ENCODE peak calls at places on chromosomes 11 and 22, in six cellular contexts. Y is GM12878, U is HL-60, P is SK-N-SH, O is HCT116, E is GM23338. K is an unnamed sample.
A peak's percentile ranks its signal among the peaks of the same experiment; 100 is the strongest.

GRCh38 chr22:30079952-30080533 is at the start of gene HORMAD2:
- DNase-seq in P (no peak), E (peak; percentile 100), U (no peak), Y (no peak), O (no peak), K (no peak)

GRCh38 chr22:34950480-34950879 is 115.5 kb upstream of the ISX start:
- DNase-seq in O (no peak), Y (no peak), P (no peak), E (peak; percentile 64), U (no peak), K (no peak)

GRCh38 chr22:30801695-30802094 is 107.0 kb downstream of the OSBP2 start:
- DNase-seq in O (no peak), E (no peak), Y (no peak), P (no peak), U (no peak), K (no peak)

GRCh38 chr22:28151241-28151640 is 232.2 kb upstream of the PITPNB start:
- DNase-seq in E (no peak), P (no peak), U (no peak), Y (no peak), O (no peak), K (no peak)

GRCh38 chr11:115544422-115544821 is 40.2 kb upstream of the CADM1 start:
- DNase-seq in U (no peak), O (no peak), Y (no peak), P (no peak), E (no peak), K (no peak)

GRCh38 chr11:57241311-57241972 is 4.4 kb upstream of the APLNR start:
- DNase-seq in O (no peak), U (no peak), E (no peak), P (peak; percentile 40), Y (no peak), K (no peak)

GRCh38 chr22:27075891-27076290 is 418.5 kb downstream of the MIAT start:
- DNase-seq in O (no peak), P (no peak), E (no peak), Y (no peak), U (no peak), K (no peak)

GRCh38 chr11:72814139-72814830 is at the start of gene ATG16L2:
- DNase-seq in Y (no peak), O (peak; percentile 68), E (peak; percentile 93), U (peak; percentile 70), P (peak; percentile 98), K (peak; percentile 90)

GRCh38 chr22:29606320-29606719 is 2.9 kb downstream of the NF2 start:
- DNase-seq in Y (no peak), O (no peak), P (no peak), E (peak; percentile 42), U (no peak), K (no peak)

GRCh38 chr11:104254347-104254746 is 90.4 kb upstream of the PDGFD start:
- DNase-seq in P (peak; percentile 7), U (no peak), Y (no peak), E (peak; percentile 92), O (peak; percentile 46), K (no peak)

GRCh38 chr22:27810566-27810965 is 9.0 kb upstream of the MN1 start:
- DNase-seq in Y (no peak), O (no peak), E (no peak), P (no peak), U (no peak), K (no peak)

GRCh38 chr11:119704849-119705248 is 24.2 kb downstream of the NECTIN1 start:
- DNase-seq in E (no peak), O (no peak), U (no peak), P (no peak), Y (no peak), K (no peak)

GRCh38 chr11:118996926-118997626 is 862 bp upstream of the CENATAC start:
- DNase-seq in E (peak; percentile 63), Y (peak; percentile 23), O (no peak), U (peak; percentile 71), P (peak; percentile 66), K (peak; percentile 65)

GRCh38 chr11:122140535-122140934 is 24.5 kb upstream of the BLID start:
- DNase-seq in O (no peak), E (no peak), Y (no peak), P (no peak), U (no peak), K (no peak)

GRCh38 chr11:128692750-128693578 is 908 bp upstream of the FLI1 start:
- DNase-seq in E (peak; percentile 63), P (peak; percentile 63), O (no peak), Y (no peak), U (no peak), K (peak; percentile 10)

GRCh38 chr11:27161071-27161470 is 120.5 kb downstream of the BBOX1 start:
- DNase-seq in P (no peak), O (no peak), E (no peak), Y (no peak), U (no peak), K (no peak)

GRCh38 chr22:45612451-45612901 is 59.2 kb upstream of the ATXN10 start:
- DNase-seq in E (no peak), O (no peak), P (no peak), Y (no peak), U (peak; percentile 37), K (no peak)

GRCh38 chr11:76811259-76811658 is 28.1 kb downstream of the TSKU start:
- DNase-seq in O (no peak), U (no peak), E (no peak), Y (no peak), P (no peak), K (no peak)

GRCh38 chr11:206002-206384 is 1.2 kb downstream of the BET1L start:
- DNase-seq in P (no peak), Y (no peak), U (no peak), O (no peak), E (no peak), K (no peak)

GRCh38 chr11:108432783-108433182 is 34.5 kb downstream of the C11orf65 start:
- DNase-seq in U (no peak), E (no peak), O (no peak), P (no peak), Y (no peak), K (no peak)

GRCh38 chr22:22469527-22469926 is 39.0 kb downstream of the ZNF280B start:
- DNase-seq in O (no peak), E (no peak), Y (no peak), U (no peak), P (no peak), K (no peak)

GRCh38 chr11:2041963-2042362 is 44.3 kb upstream of the H19 start:
- DNase-seq in O (no peak), E (no peak), Y (no peak), P (no peak), U (no peak), K (no peak)

GRCh38 chr22:23093090-23093788 is 22.9 kb downstream of the GNAZ start:
- DNase-seq in P (no peak), O (no peak), E (no peak), Y (no peak), U (no peak), K (no peak)

GRCh38 chr11:44382118-44382517 is 72.2 kb upstream of the ALX4 start:
- DNase-seq in U (no peak), O (no peak), P (no peak), Y (no peak), E (no peak), K (no peak)

GRCh38 chr11:92657226-92657625 is 312.2 kb upstream of the MTNR1B start:
- DNase-seq in P (no peak), Y (no peak), O (no peak), U (no peak), E (no peak), K (no peak)

GRCh38 chr11:100734743-100735527 is 47.8 kb downstream of the ARHGAP42 start:
- DNase-seq in Y (peak; percentile 27), U (no peak), P (no peak), O (no peak), E (no peak), K (no peak)

GRCh38 chr11:100738701-100739100 is 51.6 kb downstream of the ARHGAP42 start:
- DNase-seq in U (no peak), P (no peak), E (no peak), Y (no peak), O (no peak), K (no peak)

GRCh38 chr11:100739636-100740035 is 52.5 kb downstream of the ARHGAP42 start:
- DNase-seq in P (no peak), U (no peak), Y (no peak), O (peak; percentile 61), E (peak; percentile 47), K (peak; percentile 72)

GRCh38 chr11:100732949-100733348 is 45.9 kb downstream of the ARHGAP42 start:
- DNase-seq in U (no peak), E (no peak), Y (no peak), P (no peak), O (no peak), K (no peak)

GRCh38 chr11:100735949-100736675 is 49.0 kb downstream of the ARHGAP42 start:
- DNase-seq in Y (no peak), U (no peak), E (no peak), O (no peak), P (no peak), K (peak; percentile 39)
- TF ChIP-seq REST in Y (no peak), U (no peak), E (no peak), O (no peak), P (no peak), K (no peak)

DNA sequence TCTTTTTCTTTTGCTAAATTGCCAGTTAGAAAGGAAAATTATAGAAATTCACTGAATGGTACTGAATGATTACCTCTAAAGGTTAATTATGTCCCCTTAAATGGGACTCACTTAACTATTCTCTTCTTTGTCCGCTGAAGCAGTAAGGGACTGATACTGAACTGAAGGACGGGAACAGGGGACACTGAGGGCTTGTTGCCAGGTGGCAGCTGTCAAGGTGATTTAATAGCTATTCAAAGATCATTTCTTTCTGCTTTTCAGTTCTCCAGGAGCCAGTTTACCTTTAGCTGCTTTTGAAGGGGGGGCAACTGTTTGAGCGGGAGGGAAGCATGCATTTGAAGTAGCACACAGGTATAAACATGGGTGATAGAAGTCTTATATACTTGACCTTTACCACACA is 325.4 kb upstream of the CCDC90B start:
- DNase-seq in P (no peak), U (no peak), Y (no peak), E (no peak), O (no peak), K (no peak)
- TF ChIP-seq REST in P (no peak), U (no peak), Y (no peak), E (no peak), O (no peak), K (no peak)

GRCh38 chr11:101738494-101738893 is 154.7 kb upstream of the TRPC6 start:
- DNase-seq in O (no peak), E (no peak), U (no peak), Y (no peak), P (no peak), K (no peak)
- TF ChIP-seq REST in O (no peak), E (no peak), U (no peak), Y (no peak), P (no peak), K (no peak)

DNA sequence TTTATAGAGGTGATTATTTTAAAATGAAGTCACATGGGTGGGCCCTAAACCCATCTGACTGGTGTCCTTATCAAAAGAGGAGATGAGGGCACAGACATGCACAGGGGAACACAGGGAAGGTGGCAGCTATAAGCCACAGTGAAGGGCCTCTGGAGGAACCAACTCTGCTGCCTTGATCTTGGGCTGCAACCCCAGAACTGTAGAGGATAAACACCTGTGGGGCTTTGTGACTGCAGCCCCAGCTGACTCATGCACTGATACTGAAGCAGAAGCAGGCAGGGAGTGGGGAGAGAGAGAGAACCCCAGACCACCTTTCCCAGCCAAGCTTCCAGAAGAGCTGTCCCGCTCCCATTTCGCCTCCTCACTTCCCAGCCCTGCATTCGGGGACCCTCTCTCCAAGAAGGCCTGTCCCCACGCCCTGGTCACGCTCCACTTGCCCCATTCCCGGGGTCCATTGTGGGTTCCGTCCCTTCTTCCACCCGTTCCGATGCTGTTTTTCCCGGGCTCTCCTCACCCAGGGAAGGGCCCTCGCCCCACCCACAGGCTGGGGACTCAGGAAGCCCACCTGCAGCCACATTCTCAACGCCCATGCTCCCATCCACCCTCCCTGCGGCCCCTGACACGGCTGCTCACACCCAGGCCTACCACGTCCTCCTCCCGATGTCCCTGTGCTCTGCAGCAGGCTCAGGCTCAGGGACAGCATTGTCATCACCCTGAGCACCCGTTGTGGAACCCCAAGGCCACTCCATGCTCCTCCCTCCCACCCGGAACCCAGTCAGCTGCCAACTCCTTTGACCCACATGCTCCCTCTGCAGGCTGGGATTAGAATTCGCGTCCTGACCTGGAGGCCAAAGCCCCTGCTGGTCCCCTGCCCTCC is 90.8 kb upstream of the SHANK2 start:
- DNase-seq in O (peak; percentile 40), E (peak; percentile 91), Y (no peak), P (peak; percentile 74), U (no peak), K (peak; percentile 60)
- TF ChIP-seq REST in O (no peak), E (no peak), Y (no peak), P (no peak), U (no peak), K (no peak)